ENCODE peak calls at places on chromosomes 2 and 18, in nine cellular contexts. U, Q, H, O, P, J, M, D and G are unnamed samples. For H3K4me1, the result is how much of the 10 kb centered on the place peaks cover.

GRCh38 chr2:132383956-132384355 is 32.6 kb upstream of the GPR39 start:
- DNase-seq in D (no peak), O (no peak), J (no peak), Q (no peak), U (no peak), M (no peak), P (no peak), H (no peak), G (no peak)

GRCh38 chr2:3742743-3743142 is 39.4 kb downstream of the DCDC2C start:
- DNase-seq in J (no peak), P (no peak), D (no peak), U (peak), O (peak), Q (no peak), H (no peak), M (no peak), G (no peak)

GRCh38 chr2:236343400-236344161 is 79.4 kb upstream of the ASB18 start:
- DNase-seq in J (peak), P (peak), U (peak), D (peak), O (peak), M (peak), Q (peak), H (peak), G (peak)

GRCh38 chr18:30106356-30106755 is 936.2 kb downstream of the DSC3 start:
- DNase-seq in M (no peak), P (no peak), U (no peak), D (no peak), Q (no peak), O (no peak), J (no peak), H (no peak), G (no peak)

GRCh38 chr2:164515746-164516145 is 105.5 kb downstream of the GRB14 start:
- DNase-seq in P (no peak), H (no peak), U (no peak), J (no peak), O (no peak), Q (no peak), D (no peak), M (no peak), G (no peak)

GRCh38 chr18:78773819-78774218 is 205.8 kb upstream of the SALL3 start:
- DNase-seq in Q (no peak), O (no peak), U (no peak), P (no peak), J (no peak), H (peak), M (no peak), D (no peak), G (no peak)

GRCh38 chr2:95074663-95075439 is 46.8 kb downstream of the MRPS5 start:
- DNase-seq in H (no peak), D (no peak), M (no peak), P (no peak), J (peak), Q (no peak), U (peak), O (no peak), G (no peak)

GRCh38 chr2:107511970-107512789 is 314.5 kb upstream of the RGPD4 start:
- DNase-seq in D (no peak), P (no peak), H (no peak), M (no peak), O (no peak), J (no peak), U (no peak), Q (no peak), G (no peak)

GRCh38 chr2:240397924-240398611 is 37.4 kb upstream of the GPC1 start:
- DNase-seq in O (peak), D (no peak), Q (no peak), U (peak), H (peak), M (no peak), P (peak), J (no peak), G (no peak)

GRCh38 chr2:173354073-173354600 is 535 bp upstream of the CDCA7 start:
- DNase-seq in M (no peak), H (no peak), Q (peak), D (peak), U (no peak), J (no peak), P (no peak), O (no peak), G (no peak)

GRCh38 chr2:25215948-25216679 is 47.7 kb upstream of the POMC start:
- DNase-seq in M (peak), H (peak), O (peak), Q (peak), D (no peak), J (peak), P (no peak), U (peak), G (peak)

GRCh38 chr2:2158176-2158826 is 172.8 kb downstream of the MYT1L start:
- DNase-seq in M (no peak), U (no peak), J (no peak), H (no peak), O (no peak), D (no peak), Q (no peak), P (no peak), G (no peak)

GRCh38 chr2:97068074-97068473 is 26.6 kb downstream of the FAHD2B start:
- DNase-seq in D (no peak), J (no peak), Q (no peak), M (no peak), U (no peak), H (no peak), O (no peak), P (no peak), G (no peak)

GRCh38 chr18:32669549-32670165 is 103.2 kb downstream of the KLHL14 start:
- DNase-seq in P (no peak), O (peak), H (no peak), M (no peak), U (peak), Q (peak), D (no peak), J (no peak), G (no peak)

GRCh38 chr2:120066708-120067547 is 54.1 kb downstream of the EPB41L5 start:
- DNase-seq in M (no peak), Q (no peak), J (no peak), U (no peak), O (no peak), D (no peak), H (no peak), P (peak), G (peak)

GRCh38 chr2:33478968-33479691 is 2.7 kb downstream of the RASGRP3 start:
- DNase-seq in P (no peak), J (no peak), Q (no peak), M (no peak), H (no peak), U (no peak), O (no peak), D (no peak), G (no peak)

GRCh38 chr18:56235773-56236115 is 402.6 kb downstream of the TXNL1 start:
- DNase-seq in J (no peak), M (no peak), U (no peak), O (no peak), H (no peak), D (no peak), Q (peak), P (no peak), G (no peak)

GRCh38 chr2:42794271-42795046 is 2.1 kb upstream of the HAAO start:
- DNase-seq in O (peak), P (no peak), Q (peak), J (no peak), H (no peak), U (peak), M (no peak), D (no peak), G (peak)

GRCh38 chr2:172976816-172977215 is 98.8 kb upstream of the MAP3K20 start:
- DNase-seq in J (no peak), M (no peak), U (no peak), Q (no peak), H (no peak), O (no peak), P (no peak), D (no peak), G (no peak)

GRCh38 chr2:183255406-183255805 is 131.2 kb downstream of the NUP35 start:
- DNase-seq in H (no peak), J (no peak), P (no peak), U (no peak), M (no peak), Q (no peak), O (no peak), D (no peak), G (no peak)

GRCh38 chr18:24170389-24170788 is 31.5 kb downstream of the CABYR start:
- DNase-seq in H (no peak), U (no peak), J (no peak), O (no peak), D (no peak), P (no peak), Q (no peak), M (no peak), G (peak)

GRCh38 chr2:37896319-37896718 is 28.8 kb upstream of the RMDN2 start:
- DNase-seq in Q (peak), J (no peak), U (peak), P (no peak), H (no peak), O (no peak), M (no peak), D (no peak), G (no peak)

GRCh38 chr2:235302263-235302662 is 191.6 kb upstream of the AGAP1 start:
- DNase-seq in M (no peak), U (no peak), O (no peak), J (no peak), H (no peak), D (no peak), Q (no peak), P (no peak), G (no peak)

GRCh38 chr2:233381013-233381995 is 27.0 kb downstream of the DGKD start:
- DNase-seq in J (no peak), O (no peak), D (no peak), H (no peak), Q (no peak), P (no peak), U (no peak), M (no peak), G (no peak)

GRCh38 chr2:3683748-3684454 is 19.5 kb upstream of the DCDC2C start:
- DNase-seq in J (no peak), D (no peak), U (no peak), Q (no peak), O (no peak), H (no peak), P (peak), M (no peak), G (no peak)

GRCh38 chr2:234373060-234373459 is 123.8 kb downstream of the ARL4C start:
- DNase-seq in J (peak), U (no peak), M (no peak), Q (no peak), D (no peak), P (no peak), O (no peak), H (no peak), G (no peak)

GRCh38 chr2:62478093-62478580 is 27.9 kb downstream of the TMEM17 start:
- DNase-seq in O (no peak), J (no peak), U (no peak), H (no peak), Q (no peak), D (no peak), M (no peak), P (peak), G (peak)

GRCh38 chr2:42195559-42195958 is 26.4 kb downstream of the EML4 start:
- DNase-seq in U (no peak), O (no peak), M (no peak), D (no peak), P (peak), J (no peak), H (no peak), Q (no peak), G (no peak)

GRCh38 chr2:27024188-27024587 is 8.6 kb upstream of the TMEM214 start:
- DNase-seq in H (no peak), J (no peak), P (no peak), D (peak), O (peak), U (peak), M (no peak), Q (peak), G (no peak)

GRCh38 chr18:52254367-52254766 is 85.6 kb upstream of the DCC start:
- DNase-seq in Q (no peak), J (no peak), H (no peak), U (no peak), M (no peak), O (no peak), D (no peak), P (no peak), G (no peak)

GRCh38 chr18:58544616-58545337 is 84.1 kb downstream of the ALPK2 start:
- DNase-seq in D (no peak), M (no peak), O (no peak), H (no peak), J (no peak), U (no peak), Q (no peak), P (no peak), G (no peak)

GRCh38 chr2:96906719-96907404 is 37.0 kb upstream of the SEMA4C start:
- DNase-seq in U (peak), P (no peak), M (peak), H (no peak), O (peak), J (no peak), D (no peak), Q (peak), G (no peak)

GRCh38 chr2:27965841-27966240 is 75.3 kb downstream of the BABAM2 start:
- DNase-seq in H (no peak), O (no peak), Q (no peak), D (no peak), U (no peak), J (no peak), P (no peak), M (no peak), G (no peak)

GRCh38 chr2:68700560-68700959 is 34.1 kb upstream of the ARHGAP25 start:
- DNase-seq in P (no peak), H (no peak), J (no peak), D (no peak), O (no peak), Q (no peak), U (no peak), M (no peak), G (no peak)

GRCh38 chr2:23994567-23994966 is 15.3 kb upstream of the MFSD2B start:
- DNase-seq in O (no peak), P (no peak), M (no peak), J (no peak), H (no peak), Q (no peak), U (no peak), D (no peak), G (no peak)

GRCh38 chr2:63721082-63721424 is 120.6 kb upstream of the UGP2 start:
- DNase-seq in H (no peak), Q (no peak), D (peak), P (no peak), J (no peak), O (no peak), U (no peak), M (no peak), G (no peak)

GRCh38 chr18:388198-388597 is 112.3 kb downstream of the COLEC12 start:
- DNase-seq in J (no peak), U (no peak), M (no peak), O (no peak), Q (no peak), D (peak), H (no peak), P (no peak), G (no peak)

GRCh38 chr2:179275280-179276013 is 10.8 kb upstream of the SESTD1 start:
- DNase-seq in O (no peak), H (no peak), P (peak), U (no peak), D (no peak), Q (no peak), M (no peak), J (no peak), G (no peak)

GRCh38 chr2:119230630-119231185 is 7.1 kb downstream of the STEAP3 start:
- DNase-seq in P (peak), J (no peak), M (no peak), D (no peak), U (no peak), H (no peak), Q (peak), O (no peak), G (no peak)

GRCh38 chr2:134218414-134218813 is 35.5 kb upstream of the MGAT5 start:
- DNase-seq in P (no peak), U (no peak), D (no peak), J (no peak), Q (no peak), M (no peak), H (no peak), O (no peak), G (no peak)
- H3K4me1 ChIP-seq in P (under half), U (under half), D (under half), J (under half), Q (under half), M (under half), H (half or more), O (under half), G (under half)

DNA sequence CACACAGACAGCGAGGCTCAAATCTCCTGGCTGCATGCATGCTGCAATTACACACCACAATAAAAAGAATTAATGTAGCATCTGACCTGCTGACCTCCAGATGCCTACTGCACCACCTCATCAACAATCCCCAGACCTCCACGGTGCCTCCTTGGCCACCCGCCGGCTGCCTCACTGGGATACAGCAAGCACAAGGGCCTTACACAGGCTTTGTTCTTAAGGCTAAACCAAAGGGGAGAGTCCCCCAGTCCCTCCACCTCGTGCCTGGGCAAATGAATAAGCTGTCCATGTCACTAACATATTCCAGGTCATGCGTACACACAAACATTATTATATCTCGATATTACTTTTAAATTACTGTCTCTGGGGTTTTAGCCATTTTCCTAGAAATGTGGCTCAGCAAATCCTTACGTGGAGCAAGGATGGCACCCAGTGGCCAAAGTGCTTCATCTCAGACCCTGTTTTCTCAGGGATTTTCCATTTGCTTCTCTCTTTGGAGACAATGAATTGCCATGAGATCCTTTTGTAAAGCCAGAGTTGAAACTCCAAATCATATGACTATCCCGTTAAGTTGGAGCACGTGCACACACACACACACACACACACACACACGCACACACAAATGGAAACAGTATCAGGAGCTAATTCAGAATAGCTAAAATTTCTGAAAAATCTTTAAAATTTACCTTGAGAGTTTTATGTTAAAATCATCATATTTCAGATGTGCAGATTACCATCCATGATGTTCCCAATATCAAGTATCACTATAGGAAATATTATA is 313.8 kb downstream of the PDE11A start:
- DNase-seq in D (peak), P (peak), M (peak), Q (peak), H (no peak), O (peak), J (no peak), U (peak), G (peak)
- TF ChIP-seq CTCF in D (peak), P (peak), M (peak), Q (peak), H (peak), O (peak), J (no peak), U (peak), G (no peak)

GRCh38 chr2:44941551-44942234 is at the start of gene SIX3:
- DNase-seq in U (peak), M (no peak), Q (peak), H (no peak), D (peak), J (no peak), P (no peak), O (peak), G (no peak)
- H3K4me1 ChIP-seq in U (under half), M (under half), Q (half or more), H (half or more), D (under half), J (under half), P (under half), O (under half), G (under half)

GRCh38 chr2:208062113-208062512 is 36.8 kb upstream of the PLEKHM3 start:
- DNase-seq in O (no peak), P (peak), D (peak), Q (peak), J (peak), M (no peak), H (no peak), U (peak), G (no peak)
- TF ChIP-seq CTCF in O (peak), P (peak), D (peak), Q (peak), J (no peak), M (no peak), H (no peak), U (peak), G (peak)

GRCh38 chr2:88760819-88761598 is 69.5 kb downstream of the RPIA start:
- DNase-seq in O (no peak), M (no peak), H (no peak), Q (no peak), U (no peak), J (no peak), P (no peak), D (no peak), G (no peak)
- H3K4me1 ChIP-seq in O (under half), M (under half), H (under half), Q (under half), U (under half), J (under half), P (under half), D (under half), G (under half)

GRCh38 chr18:11859903-11860407 is 8.7 kb downstream of the CHMP1B start:
- DNase-seq in J (no peak), Q (no peak), P (peak), H (no peak), M (no peak), D (no peak), O (no peak), U (peak), G (no peak)
- TF ChIP-seq CTCF in J (no peak), Q (peak), P (peak), H (no peak), M (no peak), D (no peak), O (peak), U (peak), G (no peak)

DNA sequence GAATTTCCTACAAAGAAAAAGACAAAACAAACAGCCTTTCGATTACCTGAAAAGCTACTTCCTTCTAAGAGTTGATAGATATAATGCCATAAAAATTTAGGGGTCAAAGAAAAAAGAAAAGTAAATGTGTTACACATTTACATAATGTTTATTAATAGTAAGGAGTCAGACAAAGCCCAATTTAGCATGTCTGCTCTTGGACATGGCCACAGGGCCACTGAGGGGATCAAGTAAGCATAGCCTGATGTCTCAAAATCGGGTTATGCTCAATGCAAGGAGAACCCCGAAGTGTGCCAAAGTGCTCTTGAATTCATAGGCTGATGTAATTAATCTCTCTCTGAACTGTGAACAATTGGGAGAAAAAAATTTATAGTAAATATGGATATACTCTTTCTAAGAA is 61.6 kb downstream of the RTN4 start:
- DNase-seq in U (no peak), D (no peak), M (no peak), Q (no peak), P (no peak), O (no peak), J (no peak), H (no peak), G (no peak)
- H3K4me1 ChIP-seq in U (under half), D (under half), M (under half), Q (under half), P (under half), O (under half), J (under half), H (half or more), G (under half)

DNA sequence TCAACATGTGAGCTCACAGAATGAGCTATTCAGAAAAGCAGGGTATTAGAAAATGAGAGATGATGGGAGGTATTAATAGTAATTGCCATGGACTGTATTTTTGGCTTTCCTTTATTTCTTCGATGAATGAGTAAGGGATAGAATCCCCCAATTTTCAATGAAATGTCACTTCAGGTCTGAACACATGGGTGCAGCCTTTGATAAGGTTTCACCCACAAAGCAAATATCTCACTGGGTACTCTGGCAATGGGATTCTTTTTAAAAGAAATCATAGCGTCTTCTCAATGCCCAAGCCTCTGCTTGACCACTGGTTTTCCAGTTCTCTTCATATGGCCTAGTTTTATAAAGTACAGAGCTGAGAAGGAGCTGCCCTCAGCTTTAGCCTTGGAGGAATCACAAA is 610.5 kb upstream of the FANCL start:
- DNase-seq in Q (no peak), J (no peak), O (no peak), H (no peak), U (no peak), M (no peak), P (no peak), D (no peak), G (no peak)
- TF ChIP-seq CTCF in Q (peak), J (no peak), O (peak), H (no peak), U (no peak), M (no peak), P (peak), D (no peak), G (no peak)